ENCODE peak calls at places on chromosomes 12 and 14, in four cellular contexts. O is K562, F is transverse colon, W is stomach. L is an unnamed sample.

GRCh38 chr12:52351196-52352059 is 15.9 kb downstream of the KRT85 start:
- DNase-seq in F (no peak), W (peak; percentile 63), O (no peak), L (no peak)

GRCh38 chr14:68278568-68279436 is 459.2 kb downstream of the RAD51B start:
- DNase-seq in O (peak; percentile 12), F (no peak), W (no peak), L (no peak)

GRCh38 chr12:132363661-132364347 is 34.4 kb upstream of the GALNT9 start:
- DNase-seq in W (no peak), F (no peak), O (no peak), L (no peak)

GRCh38 chr14:88380405-88380804 is 5.1 kb upstream of the SPATA7 start:
- DNase-seq in F (no peak), O (no peak), W (no peak), L (peak; percentile 27)

GRCh38 chr14:32608880-32609279 is 279.8 kb downstream of the AKAP6 start:
- DNase-seq in F (no peak), O (no peak), W (no peak), L (no peak)

GRCh38 chr12:113232787-113233585 is 11.7 kb downstream of the TPCN1 start:
- DNase-seq in O (no peak), F (peak; percentile 44), W (peak; percentile 25), L (peak; percentile 92)

GRCh38 chr12:28974166-28974565 is 174.9 kb upstream of the FAR2 start:
- DNase-seq in O (no peak), W (no peak), F (no peak), L (no peak)

GRCh38 chr12:84789184-84789583 is 123.4 kb downstream of the SLC6A15 start:
- DNase-seq in W (no peak), O (no peak), F (no peak), L (no peak)

GRCh38 chr12:51941011-51941561 is 10.4 kb upstream of the ACVR1B start:
- DNase-seq in F (no peak), O (no peak), W (peak; percentile 7), L (peak; percentile 34)

GRCh38 chr14:52117433-52117832 is 48.6 kb upstream of the NID2 start:
- DNase-seq in O (no peak), W (no peak), F (no peak), L (no peak)

GRCh38 chr12:102702447-102703114 is 214.5 kb downstream of the PAH start:
- DNase-seq in W (peak; percentile 70), O (peak; percentile 68), F (peak; percentile 29), L (peak; percentile 66)

GRCh38 chr12:117685115-117685926 is 283.5 kb downstream of the KSR2 start:
- DNase-seq in F (peak; percentile 66), O (peak; percentile 23), W (no peak), L (peak; percentile 94)

GRCh38 chr14:41285193-41285748 is 321.4 kb upstream of the LRFN5 start:
- DNase-seq in O (no peak), F (no peak), W (peak; percentile 26), L (peak; percentile 66)

GRCh38 chr14:105047283-105048016 is 17.8 kb downstream of the GPR132 start:
- DNase-seq in F (no peak), O (no peak), W (no peak), L (no peak)

GRCh38 chr12:88836156-88836555 is 255.9 kb upstream of the KITLG start:
- DNase-seq in W (no peak), F (no peak), O (no peak), L (no peak)

GRCh38 chr14:51507556-51508511 is 143.9 kb upstream of the FRMD6 start:
- DNase-seq in F (peak; percentile 22), W (no peak), O (no peak), L (no peak)

GRCh38 chr12:21773799-21774198 is 707 bp downstream of the KCNJ8 start:
- DNase-seq in O (no peak), W (no peak), F (no peak), L (peak; percentile 12)
- TF ChIP-seq POLR2AphosphoS5 in O (no peak), W (no peak), F (no peak), L (no peak)

GRCh38 chr12:71141270-71141948 is 16.4 kb downstream of the TSPAN8 start:
- DNase-seq in F (no peak), W (peak; percentile 29), O (no peak), L (no peak)

GRCh38 chr12:71142046-71142445 is 15.8 kb downstream of the TSPAN8 start:
- DNase-seq in W (no peak), O (no peak), F (no peak), L (no peak)

GRCh38 chr12:71139153-71139735 is 18.6 kb downstream of the TSPAN8 start:
- DNase-seq in W (no peak), F (peak; percentile 34), O (peak; percentile 6), L (no peak)

GRCh38 chr12:71144682-71145081 is 13.1 kb downstream of the TSPAN8 start:
- DNase-seq in W (no peak), F (no peak), O (no peak), L (no peak)
- H3K36me3 ChIP-seq in W (no peaks in the 10 kb centered on the region), F (no peaks in the 10 kb centered on the region), O (no peaks in the 10 kb centered on the region), L (no peaks in the 10 kb centered on the region)

GRCh38 chr12:57766464-57767311 is at the start of gene CYP27B1:
- DNase-seq in W (no peak), O (peak; percentile 55), F (no peak), L (peak; percentile 86)
- TF ChIP-seq POLR2AphosphoS5 in W (no peak), O (peak; percentile 7), F (no peak), L (peak; percentile 34)

GRCh38 chr14:90403065-90403464 is 6.2 kb downstream of the CALM1 start:
- DNase-seq in O (no peak), F (no peak), W (no peak), L (no peak)

GRCh38 chr14:90406384-90406798 is 9.6 kb downstream of the CALM1 start:
- DNase-seq in O (no peak), W (no peak), F (no peak), L (no peak)

GRCh38 chr14:90408713-90409112 is 11.9 kb downstream of the CALM1 start:
- DNase-seq in W (no peak), F (no peak), O (no peak), L (peak; percentile 42)

GRCh38 chr14:90405101-90405500 is 8.3 kb downstream of the CALM1 start:
- DNase-seq in W (no peak), F (no peak), O (no peak), L (no peak)

DNA sequence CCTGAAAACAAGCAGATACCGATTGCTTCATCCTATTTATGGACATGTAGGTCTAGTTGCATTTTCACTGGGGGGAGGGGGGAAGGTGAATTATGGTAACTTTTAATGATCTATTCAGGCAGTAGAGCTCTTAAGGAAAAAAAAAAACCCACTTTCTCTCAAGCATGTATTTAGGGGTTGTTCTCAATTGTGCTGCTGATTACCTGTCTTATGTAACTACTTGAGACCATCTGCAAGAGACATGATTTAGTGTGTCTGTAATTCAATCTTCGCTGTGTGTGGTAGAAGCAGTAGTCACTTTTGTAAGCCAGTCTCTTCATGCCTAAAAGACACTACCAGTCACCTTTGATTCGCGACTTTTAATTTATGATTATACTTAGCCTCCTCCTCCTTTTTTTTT is 8.9 kb downstream of the CALM1 start:
- DNase-seq in F (no peak), W (no peak), O (no peak), L (no peak)
- H3K36me3 ChIP-seq in F (peaks cover 55% of the 10 kb centered on the region), W (peaks cover 64% of the 10 kb centered on the region), O (peaks cover 51% of the 10 kb centered on the region), L (peaks cover 44% of the 10 kb centered on the region)

GRCh38 chr12:6966351-6966750 is 4.1 kb downstream of the PHB2 start:
- DNase-seq in F (no peak), O (no peak), W (no peak), L (no peak)

GRCh38 chr12:6964605-6965025 is 5.8 kb downstream of the PHB2 start:
- DNase-seq in F (no peak), W (no peak), O (no peak), L (no peak)

GRCh38 chr12:6963741-6964446 is 6.6 kb downstream of the PHB2 start:
- DNase-seq in W (no peak), F (no peak), O (no peak), L (no peak)

GRCh38 chr12:6965714-6966113 is 4.8 kb downstream of the PHB2 start:
- DNase-seq in O (no peak), W (no peak), F (no peak), L (no peak)

GRCh38 chr12:6965026-6965661 is 5.3 kb downstream of the PHB2 start:
- DNase-seq in W (peak; percentile 91), O (peak; percentile 52), F (peak; percentile 95), L (peak; percentile 96)
- TF ChIP-seq POLR2AphosphoS5 in W (peak; percentile 45), O (no peak), F (peak; percentile 84), L (peak; percentile 42)

L was measured in GM23338.